ENCODE peak calls at places on chromosomes 13 and 19, in six cellular contexts. B is tibial nerve, Q is cardiac muscle cell, C is heart left ventricle, H is psoas muscle, I is colonic mucosa. U is an unnamed sample. For H3K4me1 and H3K27me3, the result is how much of the 10 kb centered on the place peaks cover.

GRCh38 chr19:3360494-3361383 is 5.6 kb upstream of the NFIC start:
- DNase-seq in I (peak), C (peak), Q (peak), B (peak), H (peak), U (no peak)

GRCh38 chr13:99812611-99813010 is 159.0 kb downstream of the ZIC5 start:
- DNase-seq in H (no peak), B (no peak), C (no peak), I (no peak), Q (no peak), U (no peak)

GRCh38 chr13:102903659-102904407 is 58.0 kb downstream of the ERCC5 start:
- DNase-seq in B (no peak), H (no peak), Q (peak), I (no peak), C (no peak), U (no peak)

GRCh38 chr13:103898481-103898880 is 832.3 kb upstream of the SLC10A2 start:
- DNase-seq in Q (no peak), I (no peak), B (no peak), C (no peak), H (no peak), U (no peak)

GRCh38 chr13:110130431-110130830 is 176.5 kb downstream of the COL4A1 start:
- DNase-seq in C (no peak), H (no peak), I (no peak), B (no peak), Q (no peak), U (no peak)

GRCh38 chr13:109227344-109227940 is 558.9 kb downstream of the IRS2 start:
- DNase-seq in H (no peak), Q (no peak), I (no peak), C (no peak), B (no peak), U (no peak)

GRCh38 chr19:28039677-28040381 is 1173.1 kb downstream of the UQCRFS1 start:
- DNase-seq in C (no peak), I (no peak), H (no peak), Q (no peak), B (no peak), U (no peak)

GRCh38 chr13:64441740-64442139 is 2788.4 kb downstream of the PCDH9 start:
- DNase-seq in H (no peak), Q (no peak), B (no peak), C (no peak), I (no peak), U (no peak)

GRCh38 chr13:40518481-40518882 is 148.0 kb downstream of the FOXO1 start:
- DNase-seq in H (no peak), Q (no peak), I (no peak), C (no peak), B (no peak), U (no peak)

GRCh38 chr13:69706807-69707206 is 400.8 kb upstream of the ATXN8OS start:
- DNase-seq in Q (no peak), C (no peak), I (no peak), H (no peak), B (no peak), U (no peak)

GRCh38 chr19:53927745-53928144 is 18.7 kb downstream of the CACNG7 start:
- DNase-seq in Q (peak), H (no peak), C (no peak), I (no peak), B (no peak), U (no peak)

GRCh38 chr19:45733160-45733810 is at the start of gene MEIOSIN:
- DNase-seq in I (no peak), B (no peak), Q (no peak), H (no peak), C (no peak), U (no peak)

GRCh38 chr13:48562296-48563066 is 29.6 kb upstream of the RCBTB2 start:
- DNase-seq in C (no peak), I (no peak), H (no peak), B (no peak), Q (no peak), U (no peak)

GRCh38 chr13:84655677-84656076 is 773.4 kb upstream of the SLITRK1 start:
- DNase-seq in H (no peak), Q (peak), B (no peak), C (no peak), I (no peak), U (no peak)

GRCh38 chr19:30240904-30241695 is 131.1 kb upstream of the ZNF536 start:
- DNase-seq in C (no peak), H (no peak), Q (no peak), B (no peak), I (no peak), U (no peak)

GRCh38 chr13:27334774-27335490 is 64.3 kb downstream of the RASL11A start:
- DNase-seq in C (no peak), I (no peak), Q (no peak), B (no peak), H (no peak), U (no peak)

GRCh38 chr13:42815686-42816085 is 34.3 kb downstream of the FAM216B start:
- DNase-seq in I (no peak), B (no peak), Q (peak), H (no peak), C (no peak), U (no peak)

GRCh38 chr13:77176350-77176749 is 149.4 kb upstream of the FBXL3 start:
- DNase-seq in Q (peak), I (no peak), H (no peak), C (no peak), B (no peak), U (no peak)

GRCh38 chr13:25037057-25037813 is 58.7 kb upstream of the PABPC3 start:
- DNase-seq in I (peak), B (no peak), Q (peak), H (no peak), C (no peak), U (no peak)

GRCh38 chr19:4976412-4977298 is 7.7 kb downstream of the KDM4B start:
- DNase-seq in C (peak), Q (peak), B (peak), I (peak), H (peak), U (peak)

GRCh38 chr19:5051619-5052018 is 82.7 kb downstream of the KDM4B start:
- DNase-seq in H (no peak), I (no peak), C (no peak), Q (no peak), B (no peak), U (no peak)

GRCh38 chr13:33859691-33860303 is 41.8 kb downstream of the RFC3 start:
- DNase-seq in C (no peak), B (no peak), H (no peak), I (no peak), Q (no peak), U (no peak)

GRCh38 chr19:48466571-48467325 is 2.4 kb upstream of the CYTH2 start:
- DNase-seq in B (no peak), I (no peak), H (no peak), Q (peak), C (no peak), U (no peak)

GRCh38 chr19:36084231-36085009 is 26.5 kb upstream of the OVOL3 start:
- DNase-seq in Q (no peak), B (no peak), C (no peak), I (no peak), H (no peak), U (no peak)

GRCh38 chr19:33631628-33631995 is 9.9 kb downstream of the CHST8 start:
- DNase-seq in H (no peak), Q (no peak), C (no peak), B (no peak), I (no peak), U (no peak)

GRCh38 chr13:19069684-19070397 is 111.8 kb downstream of the TUBA3C start:
- DNase-seq in C (no peak), I (no peak), B (no peak), H (no peak), Q (no peak), U (no peak)

GRCh38 chr19:51743405-51743804 is 8.3 kb downstream of the FPR1 start:
- DNase-seq in Q (no peak), B (no peak), C (no peak), I (no peak), H (no peak), U (no peak)

GRCh38 chr19:38661996-38662395 is 14.5 kb downstream of the ACTN4 start:
- DNase-seq in C (no peak), H (no peak), Q (no peak), I (peak), B (no peak), U (no peak)
- H3K4me1 ChIP-seq in C (half or more), H (half or more), Q (half or more), I (half or more), B (half or more), U (half or more)

GRCh38 chr13:95968906-95969305 is 84.3 kb downstream of the UGGT2 start:
- DNase-seq in I (no peak), H (no peak), C (no peak), Q (no peak), B (no peak), U (no peak)
- H3K27me3 ChIP-seq in I (under half), H (under half), C (under half), Q (under half), B (under half), U (under half)

GRCh38 chr13:50386527-50387123 is 371.4 kb downstream of the KCNRG start:
- DNase-seq in B (no peak), C (no peak), H (peak), I (no peak), Q (peak), U (no peak)

GRCh38 chr13:50388481-50388880 is 373.2 kb downstream of the KCNRG start:
- DNase-seq in B (no peak), C (no peak), I (no peak), Q (no peak), H (no peak), U (no peak)

GRCh38 chr13:50384724-50385123 is 369.5 kb downstream of the KCNRG start:
- DNase-seq in H (no peak), Q (no peak), C (no peak), I (no peak), B (no peak), U (no peak)

GRCh38 chr13:50389726-50390125 is 374.5 kb downstream of the KCNRG start:
- DNase-seq in C (no peak), H (no peak), Q (no peak), B (no peak), I (no peak), U (no peak)

GRCh38 chr13:50387124-50387581 is 371.9 kb downstream of the KCNRG start:
- DNase-seq in H (peak), Q (no peak), I (peak), C (peak), B (peak), U (no peak)
- TF ChIP-seq CTCF in H (no peak), Q (peak), I (peak), C (peak), B (peak), U (no peak)

GRCh38 chr13:36436811-36437210 is 4.5 kb downstream of the CCNA1 start:
- DNase-seq in Q (no peak), C (no peak), I (no peak), H (no peak), B (no peak), U (no peak)
- H3K4me1 ChIP-seq in Q (under half), C (under half), I (under half), H (under half), B (under half), U (under half)

U was measured in esophagus squamous epithelium.